ENCODE peak calls at places on chromosome 1, in seven cellular contexts. One of them, this sample, is unnamed.

GRCh38 chr1:208239518-208240381 is 4.4 kb downstream of the PLXNA2 start:
- DNase-seq in GM12865: no peak
- DNase-seq in stimulated activated CD4-positive, alpha-beta T cell treated with anti-CD3 and anti-CD28 coated beads, Interleukin-12 subunit alpha, Interleukin-12 subunit beta, amount 100 ng/mL, for 24 hours: no peak
- DNase-seq in tibial artery: no peak
- DNase-seq in HFFc6: no peak
- DNase-seq in HuH-7: peak; percentile 33
- DNase-seq in progenitor cell of endocrine pancreas: no peak
- DNase-seq in this sample: no peak

GRCh38 chr1:117447661-117448060 is 80.4 kb downstream of the MAN1A2 start:
- DNase-seq in stimulated activated CD4-positive, alpha-beta T cell treated with anti-CD3 and anti-CD28 coated beads, Interleukin-12 subunit alpha, Interleukin-12 subunit beta, amount 100 ng/mL, for 24 hours: no peak
- DNase-seq in HuH-7: no peak
- DNase-seq in progenitor cell of endocrine pancreas: no peak
- DNase-seq in GM12865: no peak
- DNase-seq in HFFc6: peak; percentile 7
- DNase-seq in tibial artery: no peak
- DNase-seq in this sample: no peak

GRCh38 chr1:89633103-89633744 is at the start of gene LRRC8C:
- DNase-seq in HuH-7: peak; percentile 52
- DNase-seq in GM12865: peak; percentile 80
- DNase-seq in stimulated activated CD4-positive, alpha-beta T cell treated with anti-CD3 and anti-CD28 coated beads, Interleukin-12 subunit alpha, Interleukin-12 subunit beta, amount 100 ng/mL, for 24 hours: no peak
- DNase-seq in progenitor cell of endocrine pancreas: peak; percentile 44
- DNase-seq in HFFc6: peak; percentile 53
- DNase-seq in tibial artery: peak; percentile 41
- DNase-seq in this sample: peak; percentile 69

GRCh38 chr1:56576880-56577858 is 2.2 kb downstream of the PLPP3 start:
- DNase-seq in stimulated activated CD4-positive, alpha-beta T cell treated with anti-CD3 and anti-CD28 coated beads, Interleukin-12 subunit alpha, Interleukin-12 subunit beta, amount 100 ng/mL, for 24 hours: no peak
- DNase-seq in tibial artery: peak; percentile 37
- DNase-seq in progenitor cell of endocrine pancreas: no peak
- DNase-seq in GM12865: no peak
- DNase-seq in HuH-7: peak; percentile 50
- DNase-seq in HFFc6: no peak
- DNase-seq in this sample: no peak

GRCh38 chr1:202221911-202222909 is 28.6 kb downstream of the LGR6 start:
- DNase-seq in HFFc6: no peak
- DNase-seq in tibial artery: no peak
- DNase-seq in GM12865: no peak
- DNase-seq in progenitor cell of endocrine pancreas: no peak
- DNase-seq in HuH-7: no peak
- DNase-seq in stimulated activated CD4-positive, alpha-beta T cell treated with anti-CD3 and anti-CD28 coated beads, Interleukin-12 subunit alpha, Interleukin-12 subunit beta, amount 100 ng/mL, for 24 hours: no peak
- DNase-seq in this sample: peak; percentile 86

GRCh38 chr1:193406901-193407300 is 220.5 kb upstream of the B3GALT2 start:
- DNase-seq in HFFc6: peak; percentile 71
- DNase-seq in HuH-7: peak; percentile 20
- DNase-seq in stimulated activated CD4-positive, alpha-beta T cell treated with anti-CD3 and anti-CD28 coated beads, Interleukin-12 subunit alpha, Interleukin-12 subunit beta, amount 100 ng/mL, for 24 hours: no peak
- DNase-seq in GM12865: peak; percentile 60
- DNase-seq in tibial artery: no peak
- DNase-seq in progenitor cell of endocrine pancreas: no peak
- DNase-seq in this sample: no peak

GRCh38 chr1:50275564-50275963 is 147.7 kb downstream of the DMRTA2 start:
- DNase-seq in HuH-7: no peak
- DNase-seq in progenitor cell of endocrine pancreas: no peak
- DNase-seq in GM12865: no peak
- DNase-seq in HFFc6: no peak
- DNase-seq in stimulated activated CD4-positive, alpha-beta T cell treated with anti-CD3 and anti-CD28 coated beads, Interleukin-12 subunit alpha, Interleukin-12 subunit beta, amount 100 ng/mL, for 24 hours: no peak
- DNase-seq in tibial artery: no peak
- DNase-seq in this sample: no peak

GRCh38 chr1:212203611-212204010 is 81.6 kb upstream of the PPP2R5A start:
- DNase-seq in tibial artery: no peak
- DNase-seq in GM12865: no peak
- DNase-seq in progenitor cell of endocrine pancreas: no peak
- DNase-seq in HFFc6: no peak
- DNase-seq in HuH-7: no peak
- DNase-seq in stimulated activated CD4-positive, alpha-beta T cell treated with anti-CD3 and anti-CD28 coated beads, Interleukin-12 subunit alpha, Interleukin-12 subunit beta, amount 100 ng/mL, for 24 hours: no peak
- DNase-seq in this sample: no peak

GRCh38 chr1:244231572-244232315 is 180.7 kb downstream of the ZBTB18 start:
- DNase-seq in HuH-7: no peak
- DNase-seq in tibial artery: no peak
- DNase-seq in HFFc6: peak; percentile 11
- DNase-seq in GM12865: no peak
- DNase-seq in progenitor cell of endocrine pancreas: no peak
- DNase-seq in stimulated activated CD4-positive, alpha-beta T cell treated with anti-CD3 and anti-CD28 coated beads, Interleukin-12 subunit alpha, Interleukin-12 subunit beta, amount 100 ng/mL, for 24 hours: no peak
- DNase-seq in this sample: no peak

This sample was measured in RWPE2.